ENCODE peak calls at places on chromosomes 7 and 10, in eight cellular contexts. One of them, this sample, is unnamed.

GRCh38 chr10:71355886-71356285 is 36.8 kb downstream of the SLC29A3 start:
- DNase-seq in activated CD4-positive, CD25-positive, alpha-beta regulatory T cell treated with anti-CD3 and anti-CD28 coated beads, Interleukin-2, amount 50 U/mL, for 72 hours: no peak
- DNase-seq in non-pigmented ciliary epithelial cell: no peak
- DNase-seq in dorsolateral prefrontal cortex: no peak
- DNase-seq in thyroid gland: no peak
- DNase-seq in CD8-positive, alpha-beta memory T cell: no peak
- DNase-seq in amniotic stem cell: no peak
- DNase-seq in cardiac muscle cell: no peak
- DNase-seq in this sample: no peak

GRCh38 chr7:129924602-129925001 is 28.2 kb downstream of the UBE2H start:
- DNase-seq in CD8-positive, alpha-beta memory T cell: no peak
- DNase-seq in non-pigmented ciliary epithelial cell: no peak
- DNase-seq in thyroid gland: no peak
- DNase-seq in dorsolateral prefrontal cortex: no peak
- DNase-seq in amniotic stem cell: no peak
- DNase-seq in activated CD4-positive, CD25-positive, alpha-beta regulatory T cell treated with anti-CD3 and anti-CD28 coated beads, Interleukin-2, amount 50 U/mL, for 72 hours: no peak
- DNase-seq in cardiac muscle cell: no peak
- DNase-seq in this sample: no peak

GRCh38 chr7:43196379-43196778 is 83.9 kb downstream of the HECW1 start:
- DNase-seq in activated CD4-positive, CD25-positive, alpha-beta regulatory T cell treated with anti-CD3 and anti-CD28 coated beads, Interleukin-2, amount 50 U/mL, for 72 hours: no peak
- DNase-seq in CD8-positive, alpha-beta memory T cell: no peak
- DNase-seq in non-pigmented ciliary epithelial cell: no peak
- DNase-seq in thyroid gland: peak
- DNase-seq in cardiac muscle cell: no peak
- DNase-seq in dorsolateral prefrontal cortex: no peak
- DNase-seq in amniotic stem cell: no peak
- DNase-seq in this sample: peak

GRCh38 chr10:127292888-127293287 is 96.5 kb upstream of the INSYN2A start:
- DNase-seq in activated CD4-positive, CD25-positive, alpha-beta regulatory T cell treated with anti-CD3 and anti-CD28 coated beads, Interleukin-2, amount 50 U/mL, for 72 hours: no peak
- DNase-seq in cardiac muscle cell: no peak
- DNase-seq in thyroid gland: no peak
- DNase-seq in non-pigmented ciliary epithelial cell: no peak
- DNase-seq in dorsolateral prefrontal cortex: no peak
- DNase-seq in CD8-positive, alpha-beta memory T cell: no peak
- DNase-seq in amniotic stem cell: no peak
- DNase-seq in this sample: no peak

GRCh38 chr10:14040787-14041631 is 289.7 kb downstream of the FRMD4A start:
- DNase-seq in thyroid gland: no peak
- DNase-seq in activated CD4-positive, CD25-positive, alpha-beta regulatory T cell treated with anti-CD3 and anti-CD28 coated beads, Interleukin-2, amount 50 U/mL, for 72 hours: no peak
- DNase-seq in CD8-positive, alpha-beta memory T cell: no peak
- DNase-seq in amniotic stem cell: no peak
- DNase-seq in cardiac muscle cell: no peak
- DNase-seq in non-pigmented ciliary epithelial cell: no peak
- DNase-seq in dorsolateral prefrontal cortex: no peak
- DNase-seq in this sample: no peak

GRCh38 chr7:44288811-44289340 is 36.5 kb downstream of the CAMK2B start:
- DNase-seq in CD8-positive, alpha-beta memory T cell: peak
- DNase-seq in activated CD4-positive, CD25-positive, alpha-beta regulatory T cell treated with anti-CD3 and anti-CD28 coated beads, Interleukin-2, amount 50 U/mL, for 72 hours: no peak
- DNase-seq in thyroid gland: no peak
- DNase-seq in amniotic stem cell: no peak
- DNase-seq in dorsolateral prefrontal cortex: peak
- DNase-seq in cardiac muscle cell: no peak
- DNase-seq in non-pigmented ciliary epithelial cell: no peak
- DNase-seq in this sample: no peak

GRCh38 chr10:4865945-4866661 is 40.1 kb downstream of the AKR1E2 start:
- DNase-seq in activated CD4-positive, CD25-positive, alpha-beta regulatory T cell treated with anti-CD3 and anti-CD28 coated beads, Interleukin-2, amount 50 U/mL, for 72 hours: no peak
- DNase-seq in dorsolateral prefrontal cortex: no peak
- DNase-seq in CD8-positive, alpha-beta memory T cell: no peak
- DNase-seq in amniotic stem cell: no peak
- DNase-seq in non-pigmented ciliary epithelial cell: no peak
- DNase-seq in cardiac muscle cell: no peak
- DNase-seq in thyroid gland: no peak
- DNase-seq in this sample: no peak

GRCh38 chr7:138287549-138287948 is 172.5 kb upstream of the TRIM24 start:
- DNase-seq in CD8-positive, alpha-beta memory T cell: no peak
- DNase-seq in non-pigmented ciliary epithelial cell: no peak
- DNase-seq in cardiac muscle cell: no peak
- DNase-seq in amniotic stem cell: no peak
- DNase-seq in thyroid gland: no peak
- DNase-seq in activated CD4-positive, CD25-positive, alpha-beta regulatory T cell treated with anti-CD3 and anti-CD28 coated beads, Interleukin-2, amount 50 U/mL, for 72 hours: no peak
- DNase-seq in dorsolateral prefrontal cortex: no peak
- DNase-seq in this sample: no peak

GRCh38 chr10:125411724-125412123 is 251.4 kb upstream of the CTBP2 start:
- DNase-seq in dorsolateral prefrontal cortex: no peak
- DNase-seq in amniotic stem cell: peak
- DNase-seq in activated CD4-positive, CD25-positive, alpha-beta regulatory T cell treated with anti-CD3 and anti-CD28 coated beads, Interleukin-2, amount 50 U/mL, for 72 hours: no peak
- DNase-seq in cardiac muscle cell: no peak
- DNase-seq in CD8-positive, alpha-beta memory T cell: no peak
- DNase-seq in thyroid gland: no peak
- DNase-seq in non-pigmented ciliary epithelial cell: peak
- DNase-seq in this sample: no peak